ENCODE peak calls at places on chromosome 12, in five cellular contexts. Z is tibial artery, X is A549, J is suprapubic skin, E is GM12865. L is an unnamed sample.
A peak's percentile ranks its signal among the peaks of the same experiment; 100 is the strongest.

GRCh38 chr12:99455350-99456037 is 192.1 kb upstream of the GARIN6 start:
- DNase-seq in Z (no peak), X (peak; percentile 6), E (no peak), J (no peak), L (no peak)

GRCh38 chr12:74626397-74626796 is 88.8 kb downstream of the ATXN7L3B start:
- DNase-seq in Z (no peak), J (no peak), E (peak; percentile 11), X (no peak), L (no peak)

GRCh38 chr12:6949063-6949594 is 2.0 kb upstream of the PTPN6 start:
- DNase-seq in J (peak; percentile 71), X (no peak), Z (no peak), E (peak; percentile 62), L (no peak)

GRCh38 chr12:111858186-111858585 is 16.2 kb downstream of the MAPKAPK5 start:
- DNase-seq in J (no peak), Z (no peak), X (no peak), E (no peak), L (no peak)

GRCh38 chr12:109727039-109727723 is 13.6 kb downstream of the FAM222A start:
- DNase-seq in E (no peak), J (peak; percentile 79), X (no peak), Z (no peak), L (no peak)

GRCh38 chr12:132427177-132427725 is 62.7 kb upstream of the FBRSL1 start:
- DNase-seq in Z (no peak), E (no peak), X (no peak), J (no peak), L (no peak)

GRCh38 chr12:7144414-7145120 is 14.4 kb downstream of the CLSTN3 start:
- DNase-seq in X (peak; percentile 63), J (peak; percentile 52), Z (no peak), E (peak; percentile 39), L (no peak)

GRCh38 chr12:31117203-31118011 is 43.7 kb downstream of the DDX11 start:
- DNase-seq in J (no peak), E (peak; percentile 45), X (peak; percentile 76), Z (no peak), L (no peak)

GRCh38 chr12:122126713-122127597 is 47.1 kb downstream of the IL31 start:
- DNase-seq in X (peak; percentile 58), J (no peak), Z (no peak), E (no peak), L (no peak)

GRCh38 chr12:1434296-1434955 is 160.0 kb downstream of the FBXL14 start:
- DNase-seq in Z (no peak), J (no peak), E (no peak), X (no peak), L (no peak)

GRCh38 chr12:48106574-48107251 is 834 bp upstream of the SENP1 start:
- DNase-seq in Z (no peak), J (no peak), X (no peak), E (peak; percentile 36), L (no peak)
- H3K4me3 ChIP-seq in Z (peak overlapping the region; percentile 99), J (peak overlapping the region; percentile 93), X (peak overlapping the region; percentile 93), E (peak overlapping the region; percentile 71), L (peak overlapping the region; percentile 95)

DNA sequence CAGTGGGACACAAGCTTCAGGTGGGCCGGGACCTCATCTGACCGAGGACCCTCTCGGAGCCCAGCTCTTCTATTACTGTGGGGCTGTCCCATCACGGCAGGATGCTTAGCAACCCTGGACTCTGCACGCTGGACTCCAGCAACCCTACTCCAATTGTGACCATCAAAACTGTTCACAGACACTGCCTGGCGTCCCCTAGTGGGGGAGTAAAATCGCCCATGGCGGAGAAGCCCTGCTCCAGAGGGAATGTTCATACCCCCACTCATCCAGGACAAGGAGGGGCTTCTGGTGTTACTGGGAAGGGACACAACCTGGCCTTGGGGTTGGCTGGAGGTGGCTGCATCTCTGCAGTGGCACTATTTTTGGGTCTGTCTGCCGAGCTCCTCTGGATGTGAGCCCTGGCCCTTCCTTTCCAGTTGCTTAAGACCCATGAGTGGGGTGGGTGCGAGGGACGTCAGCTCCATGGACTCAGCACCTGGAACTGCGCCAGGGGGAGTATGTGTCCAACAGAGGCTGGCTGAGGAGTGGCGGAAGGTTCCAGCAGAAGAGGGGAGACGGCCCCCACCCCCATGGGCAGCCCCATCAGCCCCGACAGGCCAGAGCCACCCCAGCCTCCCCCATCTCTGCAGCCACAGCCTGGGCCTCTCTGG is 103.8 kb downstream of the RFLNA start:
- DNase-seq in Z (peak; percentile 95), E (no peak), J (peak; percentile 94), X (no peak), L (peak; percentile 92)
- TF ChIP-seq CTCF in Z (no peak), E (no peak), J (no peak), X (peak; percentile 13), L (no peak)

GRCh38 chr12:124713041-124713435 is 145.6 kb upstream of the NCOR2 start:
- DNase-seq in J (no peak), E (peak; percentile 38), Z (peak; percentile 79), X (no peak), L (no peak)
- H3K4me3 ChIP-seq in J (peak overlapping the region; percentile 16), E (no peak overlapping the region), Z (peak overlapping the region; percentile 33), X (no peak overlapping the region), L (peak overlapping the region; percentile 59)

GRCh38 chr12:113933201-113933786 is 32.8 kb downstream of the RBM19 start:
- DNase-seq in E (no peak), Z (peak; percentile 27), X (no peak), J (no peak), L (no peak)
- TF ChIP-seq CTCF in E (no peak), Z (no peak), X (no peak), J (no peak), L (no peak)

GRCh38 chr12:27246141-27246540 is 2.1 kb downstream of the STK38L start:
- DNase-seq in E (no peak), Z (no peak), J (no peak), X (no peak), L (no peak)
- H3K4me3 ChIP-seq in E (peak overlapping the region; percentile 66), Z (peak overlapping the region; percentile 78), J (no peak overlapping the region), X (no peak overlapping the region), L (peak overlapping the region; percentile 84)